ENCODE peak calls at places on chromosomes 6 and 20, in five cellular contexts. I, J, N, L and G are unnamed samples.

GRCh38 chr6:131258816-131259476 is 123.7 kb downstream of the AKAP7 start:
- DNase-seq in I (no peak), J (no peak), N (peak), L (no peak), G (no peak)

GRCh38 chr6:132003516-132004178 is 52.5 kb upstream of the CCN2 start:
- DNase-seq in I (no peak), J (no peak), N (no peak), L (no peak), G (no peak)

GRCh38 chr6:45789238-45789637 is 226.4 kb downstream of the CLIC5 start:
- DNase-seq in I (no peak), J (no peak), N (no peak), L (no peak), G (no peak)

GRCh38 chr6:133730881-133731280 is 158.0 kb upstream of the TCF21 start:
- DNase-seq in I (no peak), J (no peak), N (no peak), L (no peak), G (no peak)

GRCh38 chr20:33372993-33373441 is 28.3 kb downstream of the CDK5RAP1 start:
- DNase-seq in I (no peak), J (no peak), N (no peak), L (no peak), G (no peak)

GRCh38 chr20:62406635-62407176 is 379 bp downstream of the CABLES2 start:
- DNase-seq in I (no peak), J (no peak), N (peak), L (no peak), G (no peak)

GRCh38 chr20:32707691-32708581 is 34.2 kb upstream of the C20orf203 start:
- DNase-seq in I (no peak), J (no peak), N (no peak), L (no peak), G (no peak)

GRCh38 chr20:62314711-62315302 is 12.0 kb downstream of the ADRM1 start:
- DNase-seq in I (no peak), J (no peak), N (no peak), L (no peak), G (no peak)

GRCh38 chr6:159461998-159462397 is 231.0 kb downstream of the SOD2 start:
- DNase-seq in I (no peak), J (no peak), N (no peak), L (no peak), G (no peak)

GRCh38 chr6:27767851-27768250 is 144.3 kb downstream of the OR2B2 start:
- DNase-seq in I (no peak), J (no peak), N (no peak), L (no peak), G (no peak)

GRCh38 chr20:59007758-59008511 is 881 bp upstream of the CTSZ start:
- DNase-seq in I (no peak), J (peak), N (peak), L (no peak), G (peak)

GRCh38 chr6:23266536-23266935 is 697.2 kb downstream of the HDGFL1 start:
- DNase-seq in I (no peak), J (no peak), N (no peak), L (no peak), G (no peak)

GRCh38 chr6:163641706-163642105 is 227.2 kb downstream of the QKI start:
- DNase-seq in I (no peak), J (no peak), N (no peak), L (no peak), G (no peak)

GRCh38 chr20:36104244-36104643 is 50.3 kb upstream of the EPB41L1 start:
- DNase-seq in I (no peak), J (no peak), N (no peak), L (no peak), G (no peak)

GRCh38 chr6:44271406-44271723 is 1.1 kb downstream of the TMEM151B start:
- DNase-seq in I (no peak), J (no peak), N (no peak), L (no peak), G (no peak)

DNA sequence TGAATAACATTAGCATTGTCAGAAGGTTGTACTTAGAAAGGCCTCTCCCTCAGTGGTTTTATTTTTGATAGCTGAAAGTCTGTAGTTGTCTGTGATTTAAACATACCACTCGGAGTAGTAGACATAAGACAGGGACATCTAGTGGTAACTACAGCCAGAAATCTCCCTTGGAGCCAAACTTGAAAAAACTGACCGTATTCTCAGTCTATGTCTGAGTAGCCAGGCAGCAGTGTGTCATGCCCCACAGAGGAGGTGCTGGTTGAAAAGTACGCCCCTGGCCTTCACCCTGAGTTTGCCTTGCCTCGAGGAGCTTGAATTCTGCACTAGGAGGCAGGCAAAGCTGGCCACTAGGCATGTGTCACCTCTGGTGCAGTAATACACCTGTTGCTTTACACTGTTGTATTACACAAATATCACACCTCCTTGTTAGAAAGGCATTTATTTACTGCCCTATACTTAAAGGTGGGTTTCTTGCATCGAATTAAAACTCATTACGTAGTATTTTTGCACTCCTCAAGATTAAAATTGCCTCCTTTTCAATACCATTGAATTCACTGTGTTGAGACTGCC is 20.8 kb downstream of the ZBTB2 start:
- DNase-seq in I (no peak), J (no peak), N (no peak), L (no peak), G (no peak)
- TF ChIP-seq CTCF in I (peak), J (no peak), N (no peak), L (no peak), G (no peak)

DNA sequence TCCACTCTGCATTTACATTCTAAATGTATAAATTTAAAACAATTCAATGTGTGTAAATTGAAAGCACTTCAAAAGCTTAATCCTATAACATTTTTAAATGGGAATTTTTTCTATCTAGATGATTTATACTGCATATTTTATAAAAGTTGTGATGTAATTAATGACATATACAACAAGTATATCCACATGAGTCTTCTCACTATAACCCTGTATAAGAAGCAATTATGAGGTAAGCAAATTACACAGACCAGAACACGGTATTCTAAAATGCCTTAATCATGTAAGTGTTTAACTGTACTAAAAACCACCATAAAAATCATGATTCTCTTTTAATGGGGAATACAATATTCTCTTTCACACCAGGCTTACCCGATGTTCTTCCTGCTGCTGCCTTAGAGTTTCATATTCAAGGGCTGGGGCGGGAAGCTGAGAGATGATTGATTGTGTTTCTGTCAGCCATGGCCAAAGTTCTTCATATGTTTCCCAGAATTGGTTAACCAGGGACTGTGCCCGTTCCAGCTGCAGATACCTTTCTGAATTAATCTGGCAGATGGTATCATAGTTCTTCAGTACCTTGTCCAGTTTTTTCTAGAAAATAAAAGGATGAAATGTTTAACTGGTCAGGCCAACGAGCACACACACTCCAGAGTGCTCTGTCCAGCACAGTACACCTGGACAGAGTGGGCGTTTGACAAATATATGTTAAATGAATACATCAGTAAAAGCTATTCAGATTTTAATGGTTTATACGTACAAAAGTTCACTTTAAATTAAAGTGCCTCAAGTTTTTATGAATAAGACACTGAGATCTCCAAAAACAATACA is 127.4 kb downstream of the DST start:
- DNase-seq in I (no peak), J (no peak), N (peak), L (no peak), G (no peak)
- TF ChIP-seq CTCF in I (no peak), J (no peak), N (no peak), L (no peak), G (no peak)

GRCh38 chr20:47791084-47791599 is 5.9 kb upstream of the SULF2 start:
- DNase-seq in I (no peak), J (no peak), N (no peak), L (no peak), G (no peak)
- TF ChIP-seq CTCF in I (no peak), J (no peak), N (no peak), L (no peak), G (no peak)

GRCh38 chr6:9708600-9708999 is 706.3 kb downstream of the TFAP2A start:
- DNase-seq in I (no peak), J (no peak), N (no peak), L (no peak), G (no peak)
- TF ChIP-seq CTCF in I (no peak), J (no peak), N (no peak), L (no peak), G (no peak)

DNA sequence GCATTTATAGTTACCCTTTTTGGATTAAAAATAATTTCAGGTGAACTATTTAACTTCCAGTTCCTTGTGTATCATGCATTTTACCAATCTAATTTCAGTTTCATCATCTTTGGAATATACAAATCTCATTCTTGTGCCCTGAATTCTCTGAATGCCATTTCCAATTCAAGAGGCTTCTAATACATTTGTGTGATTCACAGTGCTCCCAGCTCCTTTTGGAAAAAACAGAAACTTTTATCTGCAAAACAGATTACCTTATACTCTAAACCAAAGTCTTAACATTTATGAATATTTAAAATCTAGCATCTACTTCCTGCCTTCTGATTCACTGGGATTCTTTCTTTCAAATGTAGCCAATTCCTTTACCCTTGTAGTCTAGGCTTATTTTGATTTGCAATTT is 11.1 kb upstream of the PEX7 start:
- DNase-seq in I (no peak), J (no peak), N (no peak), L (no peak), G (no peak)
- TF ChIP-seq CTCF in I (no peak), J (no peak), N (no peak), L (no peak), G (no peak)

DNA sequence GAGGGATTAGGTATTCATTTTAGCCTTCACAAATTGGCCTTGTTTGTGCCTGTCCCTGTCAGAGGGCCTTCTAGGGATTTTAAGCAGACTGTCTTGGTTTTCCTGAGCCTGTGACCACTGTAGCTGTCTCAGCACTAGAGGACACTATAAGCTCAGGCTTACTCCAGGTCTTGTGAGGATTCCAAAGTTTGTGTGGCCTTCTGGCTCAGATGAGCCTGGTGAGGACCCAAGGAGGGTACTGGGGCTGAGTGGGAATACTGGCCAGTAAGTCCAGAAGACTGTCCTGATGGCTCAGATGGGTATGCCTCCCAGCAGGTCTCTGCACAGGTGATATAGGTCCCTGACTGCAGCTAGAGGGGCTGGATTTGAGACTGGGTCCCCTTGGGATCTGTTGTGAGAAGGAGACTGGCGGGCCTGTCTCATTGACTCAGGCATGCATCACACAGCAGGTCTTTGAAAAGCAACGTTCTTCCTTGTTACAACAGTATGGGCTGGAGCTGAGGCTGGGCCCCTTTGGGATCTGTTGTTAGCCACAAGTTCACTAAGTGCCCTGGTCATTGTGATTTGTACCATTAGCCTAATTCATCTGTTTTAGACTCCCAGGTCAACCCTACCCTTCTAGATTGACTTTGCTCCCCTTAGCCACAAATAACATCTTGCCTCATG is 26.3 kb upstream of the TFB1M start:
- DNase-seq in I (no peak), J (no peak), N (no peak), L (no peak), G (no peak)
- TF ChIP-seq CTCF in I (peak), J (no peak), N (no peak), L (no peak), G (no peak)

GRCh38 chr6:166929534-166930189 is 26.7 kb downstream of the RNASET2 start:
- DNase-seq in I (no peak), J (no peak), N (no peak), L (no peak), G (no peak)
- TF ChIP-seq CTCF in I (no peak), J (no peak), N (no peak), L (no peak), G (no peak)